ENCODE peak calls at places on chromosome 14, in ten cellular contexts. T is tibial artery, X is HCT116, L is IMR-90, E is neural progenitor cell, D is cardiac muscle cell, N is right atrium auricular region, W is fibroblast of lung, O is lower lobe of right lung, Q is Caco-2. V is an unnamed sample. For H3K4me1 and H3K36me3, the result is how much of the 10 kb centered on the place peaks cover.

GRCh38 chr14:90587918-90588317 is 191.1 kb downstream of the CALM1 start:
- DNase-seq in X (no peak), D (no peak), E (no peak), T (no peak), Q (no peak), O (no peak), L (no peak), N (no peak), W (no peak), V (no peak)

GRCh38 chr14:67480011-67480410 is 8.5 kb downstream of the TMEM229B start:
- DNase-seq in Q (no peak), X (no peak), N (no peak), T (no peak), L (no peak), E (no peak), O (no peak), D (peak), W (no peak), V (no peak)

GRCh38 chr14:74219277-74219676 is 20.0 kb upstream of the VSX2 start:
- DNase-seq in E (no peak), D (no peak), N (no peak), Q (no peak), O (no peak), W (no peak), T (no peak), L (no peak), X (no peak), V (no peak)

GRCh38 chr14:62066304-62066703 is 304.1 kb downstream of the SNAPC1 start:
- DNase-seq in W (no peak), E (no peak), T (no peak), L (peak), Q (no peak), D (no peak), N (no peak), X (no peak), O (no peak), V (no peak)

GRCh38 chr14:52063107-52063506 is 5.8 kb downstream of the NID2 start:
- DNase-seq in E (no peak), L (peak), D (peak), N (no peak), Q (peak), O (no peak), W (peak), X (no peak), T (no peak), V (peak)

GRCh38 chr14:76772300-76773187 is 11.3 kb downstream of the VASH1 start:
- DNase-seq in O (peak), Q (no peak), W (peak), D (peak), X (no peak), E (peak), L (peak), N (peak), T (peak), V (peak)

GRCh38 chr14:99273025-99273723 is 1.2 kb upstream of the BCL11B start:
- DNase-seq in D (peak), Q (peak), X (no peak), W (peak), L (no peak), T (no peak), O (no peak), N (no peak), E (peak), V (peak)

GRCh38 chr14:38669027-38669426 is 413.1 kb upstream of the CLEC14A start:
- DNase-seq in E (no peak), W (no peak), N (no peak), O (no peak), X (no peak), D (no peak), L (no peak), T (no peak), Q (no peak), V (no peak)

GRCh38 chr14:91307046-91307445 is 62.5 kb upstream of the GPR68 start:
- DNase-seq in X (no peak), Q (no peak), L (no peak), D (no peak), N (no peak), O (peak), E (no peak), T (no peak), W (no peak), V (no peak)

GRCh38 chr14:100159107-100159864 is at the start of gene DEGS2:
- DNase-seq in N (no peak), O (peak), Q (no peak), E (peak), W (no peak), T (no peak), L (no peak), D (peak), X (no peak), V (peak)

GRCh38 chr14:77314043-77314442 is 6.6 kb downstream of the POMT2 start:
- DNase-seq in E (no peak), N (no peak), W (peak), T (no peak), D (no peak), X (no peak), L (peak), Q (peak), O (no peak), V (peak)

GRCh38 chr14:39107624-39108023 is 4.6 kb upstream of the SEC23A start:
- DNase-seq in E (peak), D (peak), W (peak), X (no peak), O (no peak), L (peak), Q (no peak), N (no peak), T (no peak), V (peak)

GRCh38 chr14:94343238-94343637 is 20.1 kb upstream of the SERPINA6 start:
- DNase-seq in D (no peak), N (no peak), E (no peak), Q (no peak), X (no peak), O (no peak), W (no peak), L (no peak), T (no peak), V (no peak)

GRCh38 chr14:72965249-72965648 is 39.0 kb downstream of the DCAF4 start:
- DNase-seq in O (no peak), D (no peak), Q (no peak), E (no peak), W (peak), X (no peak), N (no peak), L (peak), T (no peak), V (no peak)

GRCh38 chr14:99430491-99430890 is 50.2 kb downstream of the SETD3 start:
- DNase-seq in O (peak), X (no peak), L (no peak), Q (no peak), T (no peak), N (no peak), E (peak), D (peak), W (no peak), V (peak)

GRCh38 chr14:74918380-74918779 is 4.7 kb downstream of the RPS6KL1 start:
- DNase-seq in E (no peak), O (no peak), N (no peak), X (no peak), Q (no peak), W (no peak), T (peak), D (no peak), L (no peak), V (no peak)

GRCh38 chr14:58077621-58078020 is 74.4 kb downstream of the ARMH4 start:
- DNase-seq in W (peak), T (no peak), D (no peak), Q (no peak), X (no peak), L (peak), E (no peak), O (no peak), N (no peak), V (peak)

GRCh38 chr14:56241441-56241840 is 123.2 kb downstream of the PELI2 start:
- DNase-seq in O (no peak), N (no peak), D (no peak), L (no peak), W (peak), E (no peak), T (no peak), Q (no peak), X (no peak), V (no peak)

GRCh38 chr14:29710015-29710414 is 217.6 kb downstream of the PRKD1 start:
- DNase-seq in T (no peak), E (peak), X (no peak), L (peak), Q (no peak), D (peak), O (no peak), W (no peak), N (no peak), V (no peak)

GRCh38 chr14:89842852-89843251 is 111.7 kb downstream of the EFCAB11 start:
- DNase-seq in Q (peak), E (no peak), N (no peak), O (no peak), X (no peak), D (no peak), L (no peak), T (no peak), W (no peak), V (no peak)

GRCh38 chr14:68792022-68792829 is 641 bp downstream of the ZFP36L1 start:
- DNase-seq in D (no peak), L (no peak), N (peak), O (no peak), W (no peak), E (peak), T (peak), X (no peak), Q (no peak), V (peak)

GRCh38 chr14:83816755-83817154 is 1713.2 kb upstream of the FLRT2 start:
- DNase-seq in E (no peak), Q (peak), D (peak), W (no peak), L (peak), X (no peak), T (no peak), O (no peak), N (no peak), V (no peak)

GRCh38 chr14:80584638-80585505 is 356.7 kb downstream of the CEP128 start:
- DNase-seq in O (no peak), D (peak), W (peak), N (no peak), T (no peak), X (peak), Q (no peak), L (peak), E (no peak), V (no peak)

GRCh38 chr14:96246535-96246839 is 9.5 kb upstream of the BDKRB1 start:
- DNase-seq in Q (peak), N (no peak), X (no peak), D (no peak), T (no peak), O (no peak), E (no peak), W (peak), L (peak), V (no peak)

GRCh38 chr14:99422220-99423010 is 58.2 kb downstream of the SETD3 start:
- DNase-seq in D (no peak), W (no peak), N (no peak), T (no peak), O (no peak), Q (peak), L (no peak), E (no peak), X (no peak), V (no peak)

GRCh38 chr14:95497561-95498011 is 18.9 kb downstream of the SYNE3 start:
- DNase-seq in W (no peak), X (no peak), T (no peak), E (no peak), Q (no peak), O (no peak), N (no peak), D (peak), L (no peak), V (no peak)

GRCh38 chr14:96065661-96066459 is 26.7 kb downstream of the C14orf132 start:
- DNase-seq in T (peak), N (no peak), E (no peak), O (peak), L (no peak), D (no peak), W (no peak), X (no peak), Q (no peak), V (peak)

DNA sequence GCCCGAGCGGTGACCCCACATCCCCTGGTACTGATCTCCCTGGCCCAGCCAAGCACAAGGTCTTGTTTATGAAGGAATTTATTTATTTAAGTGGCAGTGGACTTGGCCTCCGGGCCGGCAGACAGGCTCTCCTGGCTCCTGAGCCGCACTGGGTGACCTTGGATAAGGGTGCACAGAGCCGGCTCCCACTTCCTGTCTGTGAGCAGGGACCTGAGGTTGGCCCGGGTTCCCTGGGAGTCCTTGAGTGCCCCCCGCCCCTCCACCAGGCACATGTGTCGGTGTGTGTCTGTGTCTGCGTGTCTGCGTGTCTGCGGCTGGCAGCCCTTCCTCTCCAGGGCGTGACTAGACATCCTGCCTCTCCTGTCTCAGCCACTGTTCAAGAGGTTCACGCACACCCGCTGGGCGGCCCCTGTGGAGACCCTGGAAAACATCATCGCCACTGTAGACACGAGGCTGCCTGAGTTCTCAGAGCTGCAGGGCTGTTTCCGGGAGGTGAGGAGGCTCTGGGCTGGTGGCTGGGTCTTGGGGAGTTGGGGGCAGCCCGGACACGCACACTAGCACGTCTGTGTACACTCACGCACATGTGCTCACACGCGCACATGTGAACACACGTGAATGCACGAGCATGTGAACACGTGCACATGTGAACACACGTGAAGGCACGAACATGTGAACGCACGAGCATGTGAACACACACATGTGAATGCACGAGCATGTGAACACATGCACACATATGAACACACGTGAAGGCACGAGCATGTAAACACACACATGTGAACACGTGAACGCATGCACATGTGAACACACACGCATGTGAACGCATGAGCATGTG is 9.3 kb downstream of the TNFAIP2 start:
- DNase-seq in O (no peak), E (no peak), W (no peak), N (no peak), X (no peak), L (no peak), Q (no peak), D (peak), T (no peak), V (no peak)
- H3K4me1 ChIP-seq in O (under half), E (under half), W (under half), N (under half), X (under half), L (under half), Q (under half), D (under half), T (under half), V (under half)

GRCh38 chr14:66228267-66228970 is 257.8 kb upstream of the CCDC196 start:
- DNase-seq in W (peak), X (peak), N (no peak), L (no peak), D (no peak), Q (no peak), T (no peak), O (no peak), E (no peak), V (no peak)
- H3K36me3 ChIP-seq in W (under half), X (under half), N (under half), L (under half), D (under half), Q (under half), T (under half), O (under half), E (under half), V (under half)

DNA sequence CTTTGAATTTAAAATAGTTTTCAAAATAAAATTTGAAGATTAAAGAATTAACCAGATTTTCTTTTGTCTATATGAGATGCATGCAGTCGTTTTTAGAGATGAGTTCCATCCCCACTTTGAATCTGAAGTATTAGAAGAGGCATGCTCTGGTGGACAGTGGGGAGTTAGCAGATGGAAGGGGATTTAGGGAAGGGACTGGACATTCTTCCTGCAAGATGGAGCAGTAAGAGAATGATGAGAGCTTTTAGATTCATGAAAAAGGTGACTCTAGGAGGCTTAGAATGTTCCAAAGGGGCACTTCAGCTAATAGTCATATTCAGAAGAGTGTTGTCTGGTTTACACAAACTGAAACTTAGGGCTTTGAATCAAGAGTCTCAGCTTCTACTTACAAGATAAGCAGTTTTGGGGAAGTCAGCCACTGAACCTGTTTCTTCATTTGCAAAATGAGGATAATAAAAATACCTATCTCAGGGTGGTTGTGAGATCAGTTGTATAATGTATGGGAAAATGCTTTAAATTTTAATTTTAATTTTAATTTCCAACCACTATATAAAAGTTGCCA is 3.7 kb downstream of the ZBTB1 start:
- DNase-seq in D (no peak), W (no peak), E (no peak), T (no peak), L (no peak), N (no peak), O (no peak), Q (no peak), X (no peak), V (no peak)
- H3K4me1 ChIP-seq in D (under half), W (under half), E (under half), T (under half), L (under half), N (under half), O (half or more), Q (under half), X (under half), V (under half)

GRCh38 chr14:55071051-55071450 is 19.6 kb downstream of the MAPK1IP1L start:
- DNase-seq in O (no peak), L (peak), Q (no peak), E (no peak), D (no peak), N (no peak), T (no peak), X (no peak), W (peak), V (no peak)

GRCh38 chr14:55065411-55065810 is 14.0 kb downstream of the MAPK1IP1L start:
- DNase-seq in O (no peak), D (no peak), W (no peak), E (no peak), N (no peak), T (no peak), X (no peak), Q (no peak), L (no peak), V (no peak)

GRCh38 chr14:55071870-55072640 is 20.6 kb downstream of the MAPK1IP1L start:
- DNase-seq in T (no peak), O (no peak), W (peak), X (no peak), D (no peak), L (peak), Q (no peak), E (no peak), N (no peak), V (no peak)

GRCh38 chr14:55062517-55063351 is 11.3 kb downstream of the MAPK1IP1L start:
- DNase-seq in N (no peak), X (no peak), T (no peak), Q (no peak), L (no peak), W (peak), O (no peak), E (no peak), D (no peak), V (no peak)

GRCh38 chr14:55066223-55066622 is 14.8 kb downstream of the MAPK1IP1L start:
- DNase-seq in X (no peak), E (no peak), D (no peak), Q (no peak), O (no peak), N (no peak), T (no peak), W (no peak), L (no peak), V (no peak)
- H3K36me3 ChIP-seq in X (under half), E (under half), D (under half), Q (under half), O (half or more), N (under half), T (under half), W (under half), L (under half), V (under half)

GRCh38 chr14:20722016-20722415 is 23.7 kb upstream of the EDDM3A start:
- DNase-seq in L (no peak), T (no peak), E (no peak), N (no peak), D (no peak), Q (no peak), X (no peak), W (no peak), O (no peak), V (no peak)

GRCh38 chr14:20723458-20723857 is 22.2 kb upstream of the EDDM3A start:
- DNase-seq in L (no peak), E (no peak), O (no peak), W (no peak), N (no peak), D (no peak), Q (no peak), X (no peak), T (no peak), V (peak)

GRCh38 chr14:20719777-20720176 is 25.9 kb upstream of the EDDM3A start:
- DNase-seq in N (no peak), L (no peak), X (no peak), T (no peak), O (no peak), E (no peak), W (no peak), D (no peak), Q (peak), V (no peak)

DNA sequence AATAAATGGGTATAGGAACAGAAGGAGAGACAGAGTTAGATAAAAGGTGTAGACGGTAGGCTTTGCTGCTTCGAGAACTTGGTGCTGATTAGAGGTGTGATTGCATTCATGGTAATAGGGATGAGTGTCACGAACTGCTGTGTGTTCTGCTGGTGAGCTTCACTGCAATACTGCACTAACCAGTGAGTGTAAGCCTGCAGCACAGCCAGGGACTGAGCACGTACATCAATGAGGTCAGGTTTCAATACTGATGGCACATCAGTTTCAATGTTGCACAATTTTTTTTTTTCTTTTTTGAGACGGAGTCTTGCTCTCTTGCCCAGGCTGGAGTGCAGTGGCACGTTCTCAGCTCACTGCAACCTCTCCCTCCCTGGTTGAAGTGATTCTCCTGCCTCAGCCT is 24.9 kb upstream of the EDDM3A start:
- DNase-seq in Q (no peak), X (no peak), N (no peak), E (no peak), T (no peak), D (no peak), W (no peak), L (no peak), O (no peak), V (no peak)
- H3K4me1 ChIP-seq in Q (under half), X (under half), N (under half), E (under half), T (under half), D (under half), W (under half), L (under half), O (under half), V (under half)

DNA sequence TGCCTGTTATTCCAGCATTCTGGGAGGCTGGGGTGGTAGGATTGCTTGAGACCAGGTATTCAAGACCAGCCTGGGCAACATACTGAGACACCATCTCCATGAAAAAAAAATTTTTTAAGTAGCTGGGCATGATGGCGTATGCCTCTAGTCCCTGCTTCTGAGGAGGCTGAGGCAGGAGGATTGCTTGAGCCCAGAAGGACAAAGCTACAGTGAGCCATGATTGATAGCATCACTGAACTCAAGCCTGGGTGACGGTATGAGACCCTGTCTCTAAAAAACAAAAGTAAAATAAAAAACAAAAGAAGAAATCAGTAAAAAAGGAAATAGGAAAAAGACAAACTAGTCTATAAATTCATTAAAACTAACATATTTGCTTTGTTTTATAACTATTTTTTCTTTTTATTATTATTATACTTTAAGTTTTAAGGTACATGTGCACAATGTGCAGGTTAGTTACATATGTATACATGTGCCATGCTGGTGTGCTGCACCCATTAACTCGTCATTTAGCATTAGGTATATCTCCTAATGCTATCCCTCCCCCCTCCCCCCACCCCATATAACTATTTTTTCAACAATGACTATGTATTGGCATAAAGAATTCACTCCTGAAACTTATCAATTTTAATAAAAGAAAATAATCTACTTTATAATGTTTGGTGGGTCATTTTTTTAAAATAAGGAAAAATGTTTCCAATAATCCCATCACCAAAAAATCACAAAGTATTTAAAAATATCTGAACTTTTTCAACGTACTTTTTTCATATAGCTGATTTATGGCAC is 15.4 kb upstream of the AP4S1 start:
- DNase-seq in X (no peak), W (no peak), L (no peak), E (no peak), D (no peak), Q (no peak), N (no peak), T (no peak), O (no peak), V (no peak)
- H3K36me3 ChIP-seq in X (under half), W (under half), L (under half), E (under half), D (under half), Q (under half), N (under half), T (under half), O (under half), V (under half)